ENCODE peak calls at places on chromosomes 16 and 17, in ten cellular contexts. S is stimulated activated CD8-positive, alpha-beta memory T cell treated with anti-CD3 and anti-CD28 coated beads, Interleukin-12 subunit alpha, Interleukin-12 subunit beta, amount 100 ng/mL, for 4 hours; L is HuH-7.5; O is HT1080; T is EL; Z is smooth muscle cell of the brain vasculature; J is NCI-H446; N is stimulated activated CD4-positive, alpha-beta T cell treated with anti-CD3 and anti-CD28 coated beads, Interleukin-2, amount 100 ng/mL, for 48 hours; V is naive thymus-derived CD8-positive, alpha-beta T cell; K is fibroblast of the aortic adventitia. I is an unnamed sample.

GRCh38 chr17:81405382-81406005 is 10.2 kb downstream of the BAHCC1 start:
- DNase-seq in S (no peak), L (no peak), O (no peak), T (no peak), Z (no peak), J (no peak), N (no peak), V (no peak), K (peak; percentile 98), I (peak; percentile 86)

GRCh38 chr17:67615736-67616135 is 102.0 kb upstream of the NOL11 start:
- DNase-seq in S (no peak), L (no peak), O (no peak), T (no peak), Z (no peak), J (no peak), N (no peak), V (no peak), K (no peak), I (no peak)

GRCh38 chr16:1474471-1474795 is 395 bp downstream of the CLCN7 start:
- DNase-seq in S (no peak), L (no peak), O (no peak), T (no peak), Z (no peak), J (no peak), N (no peak), V (no peak), K (no peak), I (no peak)

GRCh38 chr17:12603566-12603965 is 62.1 kb upstream of the MYOCD start:
- DNase-seq in S (no peak), L (no peak), O (no peak), T (no peak), Z (no peak), J (no peak), N (no peak), V (no peak), K (no peak), I (no peak)

GRCh38 chr17:27466376-27466747 is 10.1 kb downstream of the KSR1 start:
- DNase-seq in S (no peak), L (no peak), O (no peak), T (no peak), Z (no peak), J (no peak), N (no peak), V (peak; percentile 28), K (no peak), I (no peak)

GRCh38 chr17:32015245-32016013 is 8.2 kb downstream of the LRRC37B start:
- DNase-seq in S (no peak), L (no peak), O (no peak), T (no peak), Z (no peak), J (no peak), N (no peak), V (no peak), K (no peak), I (peak; percentile 16)

GRCh38 chr17:44820631-44821196 is 9.4 kb downstream of the GJC1 start:
- DNase-seq in S (no peak), L (no peak), O (peak; percentile 93), T (peak; percentile 95), Z (no peak), J (peak; percentile 85), N (no peak), V (no peak), K (peak; percentile 81), I (peak; percentile 91)

GRCh38 chr16:2963074-2963610 is 933 bp upstream of the KREMEN2 start:
- DNase-seq in S (peak; percentile 53), L (no peak), O (no peak), T (no peak), Z (no peak), J (no peak), N (no peak), V (peak; percentile 75), K (no peak), I (no peak)

GRCh38 chr17:35372846-35373531 is 432 bp downstream of the SLFN11 start:
- DNase-seq in S (peak; percentile 8), L (no peak), O (no peak), T (peak; percentile 26), Z (no peak), J (no peak), N (no peak), V (no peak), K (peak; percentile 33), I (peak; percentile 12)

GRCh38 chr17:67850991-67851631 is 25.8 kb downstream of the BPTF start:
- DNase-seq in S (no peak), L (no peak), O (no peak), T (no peak), Z (no peak), J (no peak), N (no peak), V (no peak), K (no peak), I (no peak)

GRCh38 chr17:72467841-72468653 is 347.2 kb downstream of the SOX9 start:
- DNase-seq in S (no peak), L (no peak), O (no peak), T (no peak), Z (no peak), J (no peak), N (no peak), V (no peak), K (peak; percentile 67), I (peak; percentile 28)

GRCh38 chr16:86946396-86946795 is 368.0 kb downstream of the FOXL1 start:
- DNase-seq in S (no peak), L (no peak), O (peak; percentile 44), T (peak; percentile 78), Z (no peak), J (no peak), N (no peak), V (no peak), K (peak; percentile 32), I (no peak)

GRCh38 chr16:69179255-69180010 is 7.5 kb upstream of the SNTB2 start:
- DNase-seq in S (no peak), L (no peak), O (peak; percentile 66), T (peak; percentile 88), Z (no peak), J (peak; percentile 65), N (no peak), V (no peak), K (peak; percentile 98), I (peak; percentile 96)